ENCODE peak calls at places on chromosome 16, in six cellular contexts. One of them, this sample, is unnamed.

GRCh38 chr16:57042157-57043111 is 49.9 kb upstream of the CPNE2 start:
- DNase-seq in tibial nerve: no peak
- DNase-seq in AG04449: no peak
- DNase-seq in fibroblast of the aortic adventitia: no peak
- DNase-seq in psoas muscle: no peak
- DNase-seq in fibroblast of mammary gland: no peak
- DNase-seq in this sample: no peak

GRCh38 chr16:69796285-69797118 is 34.4 kb downstream of the WWP2 start:
- DNase-seq in tibial nerve: peak
- DNase-seq in AG04449: no peak
- DNase-seq in fibroblast of the aortic adventitia: peak
- DNase-seq in psoas muscle: no peak
- DNase-seq in fibroblast of mammary gland: peak
- DNase-seq in this sample: no peak

GRCh38 chr16:55051571-55051970 is 120.9 kb downstream of the IRX5 start:
- DNase-seq in tibial nerve: no peak
- DNase-seq in AG04449: no peak
- DNase-seq in fibroblast of the aortic adventitia: no peak
- DNase-seq in psoas muscle: no peak
- DNase-seq in fibroblast of mammary gland: no peak
- DNase-seq in this sample: peak

GRCh38 chr16:84791088-84791487 is 28.7 kb upstream of the CRISPLD2 start:
- DNase-seq in tibial nerve: no peak
- DNase-seq in AG04449: no peak
- DNase-seq in fibroblast of the aortic adventitia: peak
- DNase-seq in psoas muscle: no peak
- DNase-seq in fibroblast of mammary gland: no peak
- DNase-seq in this sample: no peak

GRCh38 chr16:84909686-84910085 is 89.9 kb downstream of the CRISPLD2 start:
- DNase-seq in tibial nerve: no peak
- DNase-seq in AG04449: no peak
- DNase-seq in fibroblast of the aortic adventitia: no peak
- DNase-seq in psoas muscle: no peak
- DNase-seq in fibroblast of mammary gland: no peak
- DNase-seq in this sample: no peak

GRCh38 chr16:23840310-23840709 is 4.5 kb downstream of the PRKCB start:
- DNase-seq in tibial nerve: no peak
- DNase-seq in AG04449: no peak
- DNase-seq in fibroblast of the aortic adventitia: no peak
- DNase-seq in psoas muscle: no peak
- DNase-seq in fibroblast of mammary gland: no peak
- DNase-seq in this sample: no peak

GRCh38 chr16:11757671-11758545 is 15.3 kb upstream of the TXNDC11 start:
- DNase-seq in tibial nerve: no peak
- DNase-seq in AG04449: peak
- DNase-seq in fibroblast of the aortic adventitia: peak
- DNase-seq in psoas muscle: no peak
- DNase-seq in fibroblast of mammary gland: peak
- DNase-seq in this sample: no peak

GRCh38 chr16:10609410-10609774 is 29.0 kb upstream of the EMP2 start:
- DNase-seq in tibial nerve: no peak
- DNase-seq in AG04449: peak
- DNase-seq in fibroblast of the aortic adventitia: peak
- DNase-seq in psoas muscle: no peak
- DNase-seq in fibroblast of mammary gland: peak
- DNase-seq in this sample: no peak

GRCh38 chr16:87202346-87202745 is 114.8 kb downstream of the C16orf95 start:
- DNase-seq in tibial nerve: no peak
- DNase-seq in AG04449: no peak
- DNase-seq in fibroblast of the aortic adventitia: peak
- DNase-seq in psoas muscle: no peak
- DNase-seq in fibroblast of mammary gland: peak
- DNase-seq in this sample: no peak

GRCh38 chr16:75264999-75265910 is 13.8 kb upstream of the BCAR1 start:
- DNase-seq in tibial nerve: no peak
- DNase-seq in AG04449: no peak
- DNase-seq in fibroblast of the aortic adventitia: no peak
- DNase-seq in psoas muscle: peak
- DNase-seq in fibroblast of mammary gland: no peak
- DNase-seq in this sample: peak

GRCh38 chr16:49546735-49547134 is 173.1 kb downstream of the C16orf78 start:
- DNase-seq in tibial nerve: no peak
- DNase-seq in AG04449: no peak
- DNase-seq in fibroblast of the aortic adventitia: no peak
- DNase-seq in psoas muscle: no peak
- DNase-seq in fibroblast of mammary gland: no peak
- DNase-seq in this sample: no peak

GRCh38 chr16:68921654-68922053 is 78.3 kb downstream of the TANGO6 start:
- DNase-seq in tibial nerve: no peak
- DNase-seq in AG04449: no peak
- DNase-seq in fibroblast of the aortic adventitia: no peak
- DNase-seq in psoas muscle: no peak
- DNase-seq in fibroblast of mammary gland: peak
- DNase-seq in this sample: no peak

GRCh38 chr16:27853101-27853500 is 210.4 kb downstream of the GSG1L start:
- DNase-seq in tibial nerve: no peak
- DNase-seq in AG04449: no peak
- DNase-seq in fibroblast of the aortic adventitia: no peak
- DNase-seq in psoas muscle: no peak
- DNase-seq in fibroblast of mammary gland: no peak
- DNase-seq in this sample: no peak

GRCh38 chr16:28873543-28874201 is 4.6 kb upstream of the ATP2A1 start:
- DNase-seq in tibial nerve: no peak
- DNase-seq in AG04449: no peak
- DNase-seq in fibroblast of the aortic adventitia: no peak
- DNase-seq in psoas muscle: no peak
- DNase-seq in fibroblast of mammary gland: peak
- DNase-seq in this sample: no peak

GRCh38 chr16:68563631-68564366 is 24.7 kb downstream of the ZFP90 start:
- DNase-seq in tibial nerve: no peak
- DNase-seq in AG04449: no peak
- DNase-seq in fibroblast of the aortic adventitia: no peak
- DNase-seq in psoas muscle: no peak
- DNase-seq in fibroblast of mammary gland: no peak
- DNase-seq in this sample: no peak

GRCh38 chr16:59905628-59906027 is 1171.5 kb upstream of the GOT2 start:
- DNase-seq in tibial nerve: no peak
- DNase-seq in AG04449: no peak
- DNase-seq in fibroblast of the aortic adventitia: peak
- DNase-seq in psoas muscle: no peak
- DNase-seq in fibroblast of mammary gland: peak
- DNase-seq in this sample: no peak

GRCh38 chr16:4314532-4315184 is 1.2 kb upstream of the GLIS2 start:
- DNase-seq in tibial nerve: no peak
- DNase-seq in AG04449: no peak
- DNase-seq in fibroblast of the aortic adventitia: peak
- DNase-seq in psoas muscle: no peak
- DNase-seq in fibroblast of mammary gland: peak
- DNase-seq in this sample: no peak

GRCh38 chr16:68893710-68894705 is 50.7 kb downstream of the TANGO6 start:
- DNase-seq in tibial nerve: no peak
- DNase-seq in AG04449: no peak
- DNase-seq in fibroblast of the aortic adventitia: peak
- DNase-seq in psoas muscle: no peak
- DNase-seq in fibroblast of mammary gland: peak
- DNase-seq in this sample: no peak

GRCh38 chr16:72073831-72074230 is 10.8 kb downstream of the HPR start:
- DNase-seq in tibial nerve: peak
- DNase-seq in AG04449: no peak
- DNase-seq in fibroblast of the aortic adventitia: peak
- DNase-seq in psoas muscle: no peak
- DNase-seq in fibroblast of mammary gland: peak
- DNase-seq in this sample: no peak

GRCh38 chr16:10889880-10890279 is 12.9 kb downstream of the CIITA start:
- DNase-seq in tibial nerve: no peak
- DNase-seq in AG04449: no peak
- DNase-seq in fibroblast of the aortic adventitia: no peak
- DNase-seq in psoas muscle: no peak
- DNase-seq in fibroblast of mammary gland: no peak
- DNase-seq in this sample: no peak

GRCh38 chr16:12260119-12260646 is 283.6 kb downstream of the SNX29 start:
- DNase-seq in tibial nerve: no peak
- DNase-seq in AG04449: no peak
- DNase-seq in fibroblast of the aortic adventitia: no peak
- DNase-seq in psoas muscle: no peak
- DNase-seq in fibroblast of mammary gland: no peak
- DNase-seq in this sample: no peak

GRCh38 chr16:47581114-47581513 is 120.0 kb downstream of the PHKB start:
- DNase-seq in tibial nerve: no peak
- DNase-seq in AG04449: no peak
- DNase-seq in fibroblast of the aortic adventitia: no peak
- DNase-seq in psoas muscle: no peak
- DNase-seq in fibroblast of mammary gland: peak
- DNase-seq in this sample: no peak
- TF ChIP-seq CTCF in tibial nerve: no peak
- TF ChIP-seq CTCF in AG04449: no peak
- TF ChIP-seq CTCF in fibroblast of the aortic adventitia: no peak
- TF ChIP-seq CTCF in psoas muscle: no peak
- TF ChIP-seq CTCF in fibroblast of mammary gland: peak
- TF ChIP-seq CTCF in this sample: no peak

DNA sequence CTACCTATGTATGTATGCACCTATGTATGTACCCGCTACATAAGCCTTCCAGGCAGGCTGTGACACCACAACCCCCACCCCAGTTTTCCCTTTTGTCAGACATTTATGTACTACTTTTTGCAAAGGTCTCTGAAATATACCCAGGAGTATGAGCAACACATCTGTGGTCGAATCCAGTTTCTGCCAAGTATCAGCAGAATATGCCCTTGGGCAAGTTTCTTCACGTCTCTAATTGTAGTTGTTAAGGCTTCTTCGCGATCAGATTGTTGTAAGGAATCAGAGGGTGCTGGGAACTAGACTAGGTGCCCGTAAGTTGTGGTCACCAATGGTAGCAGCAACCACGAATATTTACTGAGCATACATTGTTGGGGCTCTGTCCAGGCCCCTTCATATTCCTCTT is 16.4 kb downstream of the NUDT7 start:
- DNase-seq in tibial nerve: no peak
- DNase-seq in AG04449: no peak
- DNase-seq in fibroblast of the aortic adventitia: no peak
- DNase-seq in psoas muscle: no peak
- DNase-seq in fibroblast of mammary gland: no peak
- DNase-seq in this sample: no peak
- TF ChIP-seq CTCF in tibial nerve: no peak
- TF ChIP-seq CTCF in AG04449: no peak
- TF ChIP-seq CTCF in fibroblast of the aortic adventitia: no peak
- TF ChIP-seq CTCF in psoas muscle: no peak
- TF ChIP-seq CTCF in fibroblast of mammary gland: no peak
- TF ChIP-seq CTCF in this sample: no peak

GRCh38 chr16:73217654-73218053 is 169.7 kb upstream of the ZFHX3 start:
- DNase-seq in tibial nerve: no peak
- DNase-seq in AG04449: no peak
- DNase-seq in fibroblast of the aortic adventitia: no peak
- DNase-seq in psoas muscle: no peak
- DNase-seq in fibroblast of mammary gland: no peak
- DNase-seq in this sample: no peak
- TF ChIP-seq CTCF in tibial nerve: no peak
- TF ChIP-seq CTCF in AG04449: no peak
- TF ChIP-seq CTCF in fibroblast of the aortic adventitia: no peak
- TF ChIP-seq CTCF in psoas muscle: no peak
- TF ChIP-seq CTCF in fibroblast of mammary gland: peak
- TF ChIP-seq CTCF in this sample: peak

GRCh38 chr16:63292036-63292435 is 1255.8 kb upstream of the CDH8 start:
- DNase-seq in tibial nerve: no peak
- DNase-seq in AG04449: no peak
- DNase-seq in fibroblast of the aortic adventitia: no peak
- DNase-seq in psoas muscle: no peak
- DNase-seq in fibroblast of mammary gland: no peak
- DNase-seq in this sample: no peak

GRCh38 chr16:63287411-63287810 is 1251.2 kb upstream of the CDH8 start:
- DNase-seq in tibial nerve: no peak
- DNase-seq in AG04449: no peak
- DNase-seq in fibroblast of the aortic adventitia: no peak
- DNase-seq in psoas muscle: no peak
- DNase-seq in fibroblast of mammary gland: no peak
- DNase-seq in this sample: no peak

GRCh38 chr16:63289834-63290460 is 1253.7 kb upstream of the CDH8 start:
- DNase-seq in tibial nerve: no peak
- DNase-seq in AG04449: no peak
- DNase-seq in fibroblast of the aortic adventitia: no peak
- DNase-seq in psoas muscle: no peak
- DNase-seq in fibroblast of mammary gland: peak
- DNase-seq in this sample: no peak
- TF ChIP-seq CTCF in tibial nerve: peak
- TF ChIP-seq CTCF in AG04449: peak
- TF ChIP-seq CTCF in fibroblast of the aortic adventitia: no peak
- TF ChIP-seq CTCF in psoas muscle: peak
- TF ChIP-seq CTCF in fibroblast of mammary gland: peak
- TF ChIP-seq CTCF in this sample: peak

GRCh38 chr16:583470-583814 is 6.4 kb upstream of the RAB40C start:
- DNase-seq in tibial nerve: no peak
- DNase-seq in AG04449: no peak
- DNase-seq in fibroblast of the aortic adventitia: no peak
- DNase-seq in psoas muscle: no peak
- DNase-seq in fibroblast of mammary gland: no peak
- DNase-seq in this sample: no peak

GRCh38 chr16:586047-586644 is 3.7 kb upstream of the RAB40C start:
- DNase-seq in tibial nerve: no peak
- DNase-seq in AG04449: no peak
- DNase-seq in fibroblast of the aortic adventitia: peak
- DNase-seq in psoas muscle: no peak
- DNase-seq in fibroblast of mammary gland: peak
- DNase-seq in this sample: no peak

GRCh38 chr16:586645-587590 is 2.9 kb upstream of the RAB40C start:
- DNase-seq in tibial nerve: no peak
- DNase-seq in AG04449: no peak
- DNase-seq in fibroblast of the aortic adventitia: peak
- DNase-seq in psoas muscle: peak
- DNase-seq in fibroblast of mammary gland: no peak
- DNase-seq in this sample: no peak

GRCh38 chr16:583815-584591 is 5.9 kb upstream of the RAB40C start:
- DNase-seq in tibial nerve: no peak
- DNase-seq in AG04449: no peak
- DNase-seq in fibroblast of the aortic adventitia: no peak
- DNase-seq in psoas muscle: no peak
- DNase-seq in fibroblast of mammary gland: no peak
- DNase-seq in this sample: no peak

GRCh38 chr16:585351-585750 is 4.5 kb upstream of the RAB40C start:
- DNase-seq in tibial nerve: no peak
- DNase-seq in AG04449: no peak
- DNase-seq in fibroblast of the aortic adventitia: no peak
- DNase-seq in psoas muscle: no peak
- DNase-seq in fibroblast of mammary gland: no peak
- DNase-seq in this sample: no peak
- TF ChIP-seq CTCF in tibial nerve: peak
- TF ChIP-seq CTCF in AG04449: no peak
- TF ChIP-seq CTCF in fibroblast of the aortic adventitia: no peak
- TF ChIP-seq CTCF in psoas muscle: no peak
- TF ChIP-seq CTCF in fibroblast of mammary gland: no peak
- TF ChIP-seq CTCF in this sample: no peak

DNA sequence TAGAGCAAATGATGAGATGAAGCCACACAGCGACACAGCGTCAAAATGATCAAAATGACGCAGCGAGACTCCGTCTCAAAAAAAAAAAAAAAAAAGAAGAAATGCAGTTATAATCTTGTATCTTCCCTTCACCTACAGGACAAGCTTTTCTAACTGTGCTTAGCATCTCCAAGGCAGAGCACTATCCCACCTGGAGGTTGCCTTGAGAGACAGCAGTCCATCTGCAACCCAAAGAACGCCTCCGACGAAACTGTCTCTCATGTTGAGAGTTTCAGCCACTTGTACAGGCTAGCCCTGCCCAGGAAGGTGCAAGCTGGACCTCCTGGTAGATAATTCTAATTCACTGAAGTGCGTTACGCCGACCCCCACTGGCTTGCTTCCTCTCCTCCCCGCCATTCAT is 46.7 kb upstream of the GCSH start:
- DNase-seq in tibial nerve: no peak
- DNase-seq in AG04449: no peak
- DNase-seq in fibroblast of the aortic adventitia: no peak
- DNase-seq in psoas muscle: no peak
- DNase-seq in fibroblast of mammary gland: no peak
- DNase-seq in this sample: no peak
- TF ChIP-seq CTCF in tibial nerve: no peak
- TF ChIP-seq CTCF in AG04449: no peak
- TF ChIP-seq CTCF in fibroblast of the aortic adventitia: no peak
- TF ChIP-seq CTCF in psoas muscle: no peak
- TF ChIP-seq CTCF in fibroblast of mammary gland: no peak
- TF ChIP-seq CTCF in this sample: no peak